ENCODE peak calls at places on chromosomes 16 and 17, in four cellular contexts. O is HepG2, K is K562, F is H1. V is an unnamed sample.

GRCh38 chr17:78268960-78269892 is 37.8 kb downstream of the TMEM235 start:
- DNase-seq in O (no peak), K (no peak), F (no peak), V (no peak)

GRCh38 chr17:13016881-13017622 is 775 bp downstream of the ELAC2 start:
- DNase-seq in O (peak), F (no peak), K (no peak), V (no peak)

GRCh38 chr16:65961491-65962143 is 404.9 kb upstream of the CDH5 start:
- DNase-seq in F (no peak), K (no peak), O (no peak), V (no peak)

GRCh38 chr16:83200005-83200779 is 573.4 kb downstream of the CDH13 start:
- DNase-seq in K (no peak), F (no peak), O (no peak), V (no peak)

GRCh38 chr17:3892095-3892998 is 506 bp downstream of the CAMKK1 start:
- DNase-seq in F (no peak), K (peak), O (peak), V (no peak)

GRCh38 chr17:46842835-46843234 is 8.5 kb upstream of the WNT9B start:
- DNase-seq in O (no peak), F (no peak), K (peak), V (no peak)

GRCh38 chr16:24568392-24568791 is 29.0 kb downstream of the RBBP6 start:
- DNase-seq in K (no peak), F (no peak), O (no peak), V (no peak)

GRCh38 chr17:63533433-63534077 is 10.4 kb downstream of the KCNH6 start:
- DNase-seq in F (no peak), O (no peak), K (peak), V (no peak)

GRCh38 chr17:14069251-14069981 is at the start of gene COX10:
- DNase-seq in F (peak), O (peak), K (peak), V (peak)

GRCh38 chr17:38725066-38725465 is 5.1 kb upstream of the CISD3 start:
- DNase-seq in O (no peak), K (no peak), F (no peak), V (no peak)

GRCh38 chr17:77439382-77440013 is 298.7 kb downstream of the SEC14L1 start:
- DNase-seq in F (no peak), O (no peak), K (no peak), V (no peak)

GRCh38 chr17:607341-608060 is 107.1 kb downstream of the VPS53 start:
- DNase-seq in K (no peak), F (no peak), O (no peak), V (no peak)

GRCh38 chr17:50905460-50905803 is 39.3 kb upstream of the TOB1 start:
- DNase-seq in O (peak), F (no peak), K (no peak), V (no peak)

GRCh38 chr17:44121997-44122824 is 1.2 kb downstream of the HDAC5 start:
- DNase-seq in O (no peak), F (no peak), K (no peak), V (no peak)

GRCh38 chr16:68446941-68447675 is 1.2 kb downstream of the SMPD3 start:
- DNase-seq in F (no peak), K (no peak), O (no peak), V (no peak)

GRCh38 chr16:74565378-74565777 is 41.5 kb downstream of the GLG1 start:
- DNase-seq in F (no peak), O (no peak), K (peak), V (no peak)

GRCh38 chr16:25959216-25959615 is 267.5 kb downstream of the HS3ST4 start:
- DNase-seq in K (no peak), O (no peak), F (no peak), V (no peak)

GRCh38 chr17:50210249-50211225 is 9.1 kb upstream of the COL1A1 start:
- DNase-seq in K (peak), F (peak), O (peak), V (no peak)

GRCh38 chr17:16938496-16939270 is 33.2 kb downstream of the TNFRSF13B start:
- DNase-seq in K (no peak), O (no peak), F (no peak), V (no peak)

GRCh38 chr17:14688134-14688533 is 387.3 kb downstream of the HS3ST3B1 start:
- DNase-seq in F (no peak), O (no peak), K (no peak), V (no peak)

GRCh38 chr17:9074106-9074505 is 52.8 kb downstream of the NTN1 start:
- DNase-seq in F (no peak), K (no peak), O (no peak), V (no peak)

GRCh38 chr17:78610951-78611511 is 33.8 kb upstream of the DNAH17 start:
- DNase-seq in O (no peak), K (no peak), F (no peak), V (no peak)

GRCh38 chr17:73863761-73864535 is 219.7 kb upstream of the SDK2 start:
- DNase-seq in O (no peak), K (no peak), F (no peak), V (no peak)

GRCh38 chr16:82195917-82196494 is 26.0 kb upstream of the MPHOSPH6 start:
- DNase-seq in K (no peak), O (no peak), F (no peak), V (no peak)

GRCh38 chr17:80352991-80353665 is 61.8 kb upstream of the ENDOV start:
- DNase-seq in F (no peak), O (no peak), K (no peak), V (no peak)

GRCh38 chr17:48131216-48131824 is 23.8 kb downstream of the SNX11 start:
- DNase-seq in K (peak), F (peak), O (peak), V (no peak)

GRCh38 chr17:10061131-10061581 is 137.2 kb downstream of the GAS7 start:
- DNase-seq in O (no peak), F (no peak), K (no peak), V (no peak)

GRCh38 chr16:16101585-16101984 is 121.7 kb downstream of the ABCC6 start:
- DNase-seq in F (no peak), O (no peak), K (no peak), V (no peak)

GRCh38 chr16:31397101-31397660 is 4.0 kb downstream of the ITGAD start:
- DNase-seq in F (no peak), O (no peak), K (no peak), V (no peak)

GRCh38 chr16:2016407-2016922 is 3.1 kb upstream of the NPW start:
- DNase-seq in O (peak), F (no peak), K (peak), V (no peak)
- TF ChIP-seq CREB1 in O (no peak), F (no peak), K (no peak), V (no peak)

GRCh38 chr16:67001159-67001486 is 12.7 kb downstream of the CES4A start:
- DNase-seq in O (no peak), F (no peak), K (no peak), V (no peak)

GRCh38 chr16:67000384-67001158 is 12.2 kb downstream of the CES4A start:
- DNase-seq in F (no peak), O (no peak), K (peak), V (no peak)

GRCh38 chr16:66991545-66992077 is 3.2 kb downstream of the CES4A start:
- DNase-seq in K (no peak), F (no peak), O (no peak), V (no peak)

GRCh38 chr16:66996983-66997358 is 8.6 kb downstream of the CES4A start:
- DNase-seq in F (no peak), K (no peak), O (no peak), V (no peak)

GRCh38 chr16:66996324-66996982 is 8.1 kb downstream of the CES4A start:
- DNase-seq in O (peak), F (no peak), K (no peak), V (no peak)
- TF ChIP-seq YY1 in O (no peak), F (no peak), K (no peak), V (no peak)

DNA sequence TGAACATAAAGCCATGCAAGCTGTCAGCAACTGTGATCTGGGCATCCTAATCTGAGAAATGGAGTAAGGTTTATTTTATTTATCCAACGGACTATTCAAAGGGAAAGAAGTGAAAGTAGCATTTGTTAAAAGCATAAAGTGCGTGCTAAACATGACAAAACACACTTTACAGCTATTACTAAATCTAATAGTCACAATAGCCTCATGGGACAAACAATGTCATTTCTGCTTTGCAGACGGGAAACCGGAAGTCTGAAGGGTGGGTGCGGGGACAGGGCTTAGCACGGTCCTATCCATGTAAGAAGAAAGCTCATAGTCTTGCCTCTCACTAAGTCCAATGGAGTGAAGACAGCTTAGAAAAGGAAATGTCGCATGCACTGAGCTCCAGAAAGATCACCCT is 228.5 kb downstream of the CDH11 start:
- DNase-seq in O (no peak), F (no peak), K (no peak), V (no peak)
- TF ChIP-seq CREB1 in O (no peak), F (no peak), K (no peak), V (no peak)

DNA sequence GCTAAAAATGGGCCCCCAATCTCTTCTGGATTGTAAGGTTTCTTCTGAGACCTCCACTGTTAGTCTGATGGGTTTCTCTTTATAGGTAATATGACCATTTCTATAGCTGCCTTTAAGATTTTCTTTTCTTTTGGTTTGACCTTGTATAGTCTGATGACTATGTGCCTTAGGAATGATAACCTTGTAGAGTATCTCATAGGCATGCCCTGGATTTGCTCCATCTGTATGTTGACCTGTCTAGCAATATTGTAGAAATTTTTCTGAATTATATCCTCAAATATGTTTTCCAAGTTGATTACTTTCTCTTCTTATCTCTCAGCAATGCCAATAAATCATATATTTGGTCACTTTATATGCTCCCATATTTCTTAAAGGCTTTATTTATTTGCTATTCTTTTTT is 1403.8 kb upstream of the GOT2 start:
- DNase-seq in K (no peak), F (no peak), O (no peak), V (no peak)
- TF ChIP-seq YY1 in K (no peak), F (no peak), O (no peak), V (no peak)

GRCh38 chr17:81794074-81794476 is 9.9 kb upstream of the GCGR start:
- DNase-seq in F (no peak), K (no peak), O (no peak), V (no peak)

GRCh38 chr17:81792675-81793615 is 11.0 kb upstream of the GCGR start:
- DNase-seq in O (no peak), F (no peak), K (no peak), V (no peak)

GRCh38 chr17:81794509-81794908 is 9.4 kb upstream of the GCGR start:
- DNase-seq in O (no peak), K (no peak), F (no peak), V (no peak)
- TF ChIP-seq CREB1 in O (no peak), K (no peak), F (no peak), V (no peak)

DNA sequence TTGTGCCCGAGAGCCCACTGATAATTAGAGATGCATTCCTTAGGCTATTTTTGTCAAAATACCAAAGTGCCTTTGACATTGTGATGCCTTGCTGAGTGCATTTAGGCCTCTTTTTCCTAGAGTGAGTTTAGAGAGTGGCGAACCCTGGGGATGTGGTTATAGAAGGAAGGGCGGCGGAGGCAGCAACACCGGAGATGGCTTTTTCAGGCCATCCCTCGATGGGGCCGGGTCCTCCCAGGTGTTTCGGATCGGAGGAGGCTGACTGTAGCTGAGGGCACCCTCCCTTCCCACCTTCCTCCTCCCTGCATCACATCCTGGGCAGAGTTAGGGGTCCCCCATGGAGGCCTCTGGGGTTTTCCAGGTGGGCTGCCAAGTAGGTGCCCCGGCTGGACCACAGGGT is 6.6 kb upstream of the SNAI3 start:
- DNase-seq in O (no peak), K (no peak), F (no peak), V (no peak)
- TF ChIP-seq YY1 in O (no peak), K (no peak), F (no peak), V (no peak)